ENCODE peak calls at places on chromosomes 7 and 10, in four cellular contexts. Y is mammary epithelial cell, R is H9, B is endothelial cell of umbilical vein. G is an unnamed sample. For H3K4me1, the result is how much of the 10 kb centered on the place peaks cover.

GRCh38 chr10:119165171-119166110 is at the start of gene SFXN4:
- DNase-seq in Y (peak), R (peak), B (peak), G (peak)

GRCh38 chr10:101829561-101830315 is 11.5 kb upstream of the OGA start:
- DNase-seq in Y (no peak), R (peak), B (no peak), G (peak)

GRCh38 chr7:4840097-4840501 is 21.7 kb downstream of the PAPOLB start:
- DNase-seq in Y (no peak), R (no peak), B (no peak), G (no peak)

GRCh38 chr10:28135258-28135657 is 136.4 kb upstream of the ODAD2 start:
- DNase-seq in Y (no peak), R (no peak), B (no peak), G (no peak)

GRCh38 chr7:26200113-26200443 is 468 bp downstream of the HNRNPA2B1 start:
- DNase-seq in Y (peak), R (peak), B (peak), G (peak)

GRCh38 chr7:151520419-151521229 is 929 bp upstream of the RHEB start:
- DNase-seq in Y (no peak), R (peak), B (no peak), G (peak)

GRCh38 chr7:27723086-27723485 is 16.9 kb upstream of the TAX1BP1 start:
- DNase-seq in Y (peak), R (no peak), B (peak), G (no peak)

GRCh38 chr7:87263537-87263936 is 44.0 kb upstream of the TMEM243 start:
- DNase-seq in Y (no peak), R (no peak), B (no peak), G (no peak)

GRCh38 chr10:127158663-127159062 is 37.7 kb downstream of the INSYN2A start:
- DNase-seq in Y (no peak), R (no peak), B (no peak), G (no peak)

GRCh38 chr7:69643708-69644445 is 45.6 kb downstream of the AUTS2 start:
- DNase-seq in Y (no peak), R (no peak), B (no peak), G (no peak)

GRCh38 chr7:157768198-157768597 is 431.4 kb downstream of the DNAJB6 start:
- DNase-seq in Y (no peak), R (no peak), B (no peak), G (peak)

GRCh38 chr10:11093733-11094132 is 76.1 kb downstream of the CELF2 start:
- DNase-seq in Y (no peak), R (no peak), B (no peak), G (no peak)

GRCh38 chr10:117546630-117547300 is 4.2 kb downstream of the EMX2 start:
- DNase-seq in Y (no peak), R (no peak), B (no peak), G (no peak)

GRCh38 chr7:109522585-109522984 is 952.9 kb downstream of the DNAJB9 start:
- DNase-seq in Y (no peak), R (no peak), B (no peak), G (no peak)

GRCh38 chr7:147535619-147536200 is 1054.9 kb upstream of the C7orf33 start:
- DNase-seq in Y (peak), R (no peak), B (no peak), G (no peak)

GRCh38 chr10:120606051-120606764 is 149.2 kb downstream of the PLPP4 start:
- DNase-seq in Y (no peak), R (no peak), B (no peak), G (no peak)

GRCh38 chr10:6055929-6056328 is 6.2 kb downstream of the IL2RA start:
- DNase-seq in Y (no peak), R (no peak), B (no peak), G (no peak)

GRCh38 chr10:101682172-101682825 is 12.7 kb downstream of the FBXW4 start:
- DNase-seq in Y (no peak), R (no peak), B (peak), G (no peak)

GRCh38 chr10:100866575-100867098 is 46.1 kb upstream of the SLF2 start:
- DNase-seq in Y (no peak), R (peak), B (no peak), G (no peak)

GRCh38 chr7:6644728-6645127 is 7.6 kb downstream of the ZNF316 start:
- DNase-seq in Y (no peak), R (peak), B (no peak), G (peak)

GRCh38 chr10:116779076-116779687 is 36.8 kb upstream of the HSPA12A start:
- DNase-seq in Y (peak), R (no peak), B (no peak), G (no peak)

GRCh38 chr7:155454183-155455112 is 3.5 kb upstream of the EN2 start:
- DNase-seq in Y (no peak), R (no peak), B (no peak), G (peak)

GRCh38 chr7:131057015-131057518 is 270.6 kb upstream of the MKLN1 start:
- DNase-seq in Y (peak), R (no peak), B (peak), G (no peak)

GRCh38 chr7:112201421-112201820 is 4.8 kb downstream of the DOCK4 start:
- DNase-seq in Y (peak), R (no peak), B (peak), G (no peak)

GRCh38 chr7:85290252-85290651 is 103.4 kb upstream of the SEMA3D start:
- DNase-seq in Y (no peak), R (no peak), B (no peak), G (no peak)

GRCh38 chr10:30583778-30584415 is 45.7 kb downstream of the LYZL2 start:
- DNase-seq in Y (peak), R (no peak), B (peak), G (peak)

GRCh38 chr7:157318015-157318706 is 18.6 kb upstream of the DNAJB6 start:
- DNase-seq in Y (peak), R (no peak), B (no peak), G (no peak)

DNA sequence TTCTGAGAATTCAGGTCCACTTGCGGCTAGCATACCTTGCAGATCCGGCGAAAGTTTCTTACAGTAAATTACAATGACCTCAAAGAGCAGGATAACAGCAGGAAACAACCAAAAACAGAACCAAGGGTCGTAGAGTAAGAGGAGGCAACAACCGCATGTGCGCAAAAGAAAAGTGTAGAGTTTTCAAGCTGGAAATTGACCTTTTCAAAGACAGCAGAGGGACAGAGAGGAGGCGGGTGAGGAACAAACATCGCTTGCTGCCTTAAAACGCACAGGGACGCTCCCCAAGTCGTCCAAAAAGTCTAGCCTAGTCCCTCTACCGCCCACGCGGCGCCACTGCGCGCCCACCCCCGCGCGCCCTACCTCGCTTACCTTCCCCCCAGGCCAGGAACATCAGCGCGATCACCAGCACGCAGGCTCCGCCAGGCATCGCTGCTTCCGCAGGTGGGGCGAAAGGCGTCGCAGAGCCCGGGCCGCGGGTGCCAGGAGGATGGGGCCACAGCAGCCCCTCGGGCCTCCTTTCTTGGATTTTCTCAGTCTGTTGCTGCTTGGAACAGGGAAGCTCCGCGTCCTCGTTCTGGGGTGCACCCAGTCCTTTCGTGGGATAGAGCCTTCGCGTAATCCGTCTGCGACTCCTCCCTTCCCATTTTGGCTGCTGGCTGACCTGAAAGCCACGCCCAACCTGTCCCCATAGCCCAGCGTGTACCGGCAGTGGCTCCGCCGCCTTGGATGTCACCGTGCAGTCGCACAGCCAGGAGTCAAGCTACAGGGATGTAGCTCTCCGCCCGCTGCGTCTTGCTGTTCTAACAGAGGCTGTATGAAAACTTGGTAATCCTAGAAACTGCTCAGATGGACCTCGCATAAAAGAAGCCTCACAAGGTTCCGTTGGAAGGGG is at the start of gene VWDE:
- DNase-seq in Y (peak), R (peak), B (peak), G (peak)
- TF ChIP-seq CTCF in Y (peak), R (peak), B (no peak), G (no peak)

GRCh38 chr7:7918736-7919448 is 49.7 kb upstream of the GLCCI1 start:
- DNase-seq in Y (no peak), R (no peak), B (no peak), G (no peak)
- H3K4me1 ChIP-seq in Y (under half), R (under half), B (under half), G (under half)

DNA sequence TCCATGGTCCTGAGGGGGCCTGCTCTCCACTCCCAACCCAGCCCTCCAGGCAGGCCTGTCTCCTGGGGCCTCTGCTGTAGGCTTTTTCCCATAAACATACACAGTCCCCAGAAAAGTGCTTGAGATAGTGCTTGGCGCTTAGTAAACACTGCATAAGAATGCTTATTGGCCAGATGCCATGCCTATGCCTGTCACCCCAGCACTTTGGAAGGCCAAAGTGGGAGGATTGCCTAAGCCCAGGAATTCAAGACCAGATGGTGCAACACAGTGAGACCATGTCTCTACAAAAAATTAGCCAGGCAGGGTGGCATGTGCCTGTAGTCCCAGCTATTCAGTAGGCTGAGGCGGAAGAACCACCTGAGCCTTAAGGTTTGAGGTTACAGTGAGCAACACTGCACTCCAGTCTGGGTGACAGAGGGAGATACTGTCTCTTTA is 24.6 kb upstream of the ASL start:
- DNase-seq in Y (peak), R (no peak), B (no peak), G (no peak)
- H3K9ac ChIP-seq in Y (no peak), R (no peak), B (no peak), G (no peak)

DNA sequence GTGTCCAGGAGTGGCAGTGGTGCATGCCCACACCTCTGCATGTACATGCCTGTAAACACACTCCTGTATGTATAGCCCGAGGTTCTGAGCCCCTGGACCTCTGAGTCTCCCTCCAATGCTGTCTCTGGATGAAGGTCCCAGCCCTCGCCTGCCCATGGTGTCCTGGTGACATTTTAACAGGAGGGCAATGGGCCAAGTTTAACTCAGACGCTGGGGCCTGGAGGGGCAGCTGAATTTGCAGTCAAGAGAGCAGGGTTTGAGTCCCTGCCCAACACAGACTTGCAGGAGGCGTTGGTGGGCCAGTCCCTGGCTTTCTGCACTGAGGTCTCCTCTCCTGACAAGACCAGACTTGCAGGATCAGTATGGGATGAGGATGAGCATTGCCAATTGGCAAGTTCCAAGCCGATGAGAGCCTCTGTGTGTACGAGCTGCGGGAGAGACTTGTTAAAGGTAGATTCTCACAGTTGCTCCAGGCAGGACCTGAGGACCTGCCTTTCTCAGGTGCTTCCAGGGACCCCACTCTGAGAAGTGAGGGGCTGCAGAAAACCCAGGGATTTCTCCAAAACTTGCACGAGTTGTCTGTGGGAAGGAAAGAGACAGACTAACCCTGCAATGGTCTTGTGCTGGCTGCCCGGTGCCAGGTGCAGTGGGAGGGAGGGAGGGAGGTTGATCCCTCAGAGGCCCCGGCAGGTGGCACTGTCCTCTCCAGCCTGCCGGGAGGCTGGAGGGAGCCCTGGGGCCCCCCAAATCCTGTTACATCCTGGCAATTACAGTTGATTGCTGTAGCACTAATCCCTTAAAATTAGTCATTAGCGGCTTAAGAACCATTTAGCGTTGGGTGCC is 142.0 kb downstream of the ELFN1 start:
- DNase-seq in Y (peak), R (no peak), B (no peak), G (peak)
- TF ChIP-seq CTCF in Y (peak), R (peak), B (no peak), G (no peak)

DNA sequence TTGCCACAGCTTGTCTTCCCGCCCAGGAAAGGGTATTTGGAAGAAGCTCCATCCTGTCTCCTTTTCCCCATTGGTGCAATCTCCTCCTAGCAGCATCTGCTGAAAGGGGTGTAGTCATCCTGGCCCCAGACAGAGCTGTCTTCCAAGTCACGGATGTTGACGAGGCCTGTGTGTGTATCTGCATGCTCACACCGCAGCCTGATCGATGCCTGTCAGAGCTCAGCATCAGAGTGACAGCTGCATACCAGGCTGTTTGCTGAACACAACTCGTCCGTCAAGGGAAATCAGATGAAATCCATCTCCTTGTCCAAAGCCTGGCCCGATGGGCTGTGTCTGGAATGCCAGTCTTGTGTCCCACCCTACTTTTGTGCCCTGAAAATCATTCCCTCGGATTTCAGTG is 21.2 kb upstream of the LRRC4 start:
- DNase-seq in Y (no peak), R (no peak), B (no peak), G (no peak)
- H3K4me1 ChIP-seq in Y (under half), R (under half), B (under half), G (under half)

DNA sequence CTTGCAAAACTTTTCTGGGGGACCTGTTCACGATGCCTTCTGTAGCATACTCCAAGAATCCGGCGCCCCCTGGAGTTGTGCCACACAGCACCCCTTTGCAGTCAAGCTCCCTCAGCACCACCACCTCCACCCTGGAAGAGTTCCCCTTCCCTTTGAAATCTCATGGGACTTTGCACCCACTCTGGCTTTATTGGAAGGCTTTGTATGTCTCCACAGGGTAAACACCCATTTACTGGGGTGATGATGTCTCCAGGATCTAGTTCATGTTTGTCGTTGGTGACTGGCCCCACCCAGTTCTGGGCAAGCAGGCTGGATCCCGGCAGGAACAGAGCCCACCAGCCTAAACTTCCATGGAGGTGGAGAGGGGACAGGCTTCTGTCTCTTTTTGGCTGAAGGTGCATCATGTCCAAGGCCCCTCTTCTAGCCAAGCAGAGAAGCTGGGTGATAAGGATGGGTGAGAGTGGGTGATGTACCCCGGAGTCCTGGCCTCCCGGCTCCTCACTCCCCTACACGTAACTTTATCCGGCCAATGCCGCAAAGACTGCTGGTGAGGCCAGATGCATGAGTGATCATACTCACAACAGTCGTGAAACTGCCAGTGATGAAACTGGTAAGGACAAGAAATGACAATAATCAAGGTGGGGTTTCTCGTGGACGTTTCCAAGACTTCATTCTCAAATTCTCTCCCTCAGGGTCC is 727 bp upstream of the CLDN4 start:
- DNase-seq in Y (no peak), R (no peak), B (no peak), G (no peak)
- H3K9ac ChIP-seq in Y (no peak), R (no peak), B (no peak), G (peak)

G was measured in kidney.